ENCODE peak calls at places on chromosomes 7 and 10, in six cellular contexts. O is activated naive CD8-positive, alpha-beta T cell treated with anti-CD3 and anti-CD28 coated beads, Interleukin-2, amount 50 U/mL, for 24 hours; Q is non-pigmented ciliary epithelial cell; V is heart right ventricle; S is activated CD4-positive, alpha-beta T cell treated with anti-CD3 and anti-CD28 coated beads, Interleukin-2, amount 10 ng/mL, durations not matched to agents 7 days and 5 days; F is stimulated activated CD4-positive, alpha-beta T cell treated with anti-CD3 and anti-CD28 coated beads, Interleukin-2, amount 100 ng/mL, for 48 hours. D is an unnamed sample.

GRCh38 chr10:10797467-10797866 is 220.2 kb upstream of the CELF2 start:
- DNase-seq in O (no peak), Q (no peak), V (peak), S (no peak), F (no peak), D (no peak)

GRCh38 chr7:137488038-137488437 is 144.5 kb upstream of the PTN start:
- DNase-seq in O (no peak), Q (no peak), V (no peak), S (no peak), F (no peak), D (no peak)

GRCh38 chr7:22601812-22602568 is 102.0 kb upstream of the STEAP1B start:
- DNase-seq in O (no peak), Q (no peak), V (no peak), S (no peak), F (no peak), D (no peak)

GRCh38 chr10:456486-456885 is 233.0 kb downstream of the DIP2C start:
- DNase-seq in O (no peak), Q (no peak), V (no peak), S (no peak), F (no peak), D (no peak)

GRCh38 chr7:46603296-46603701 is 682.2 kb upstream of the IGFBP3 start:
- DNase-seq in O (no peak), Q (no peak), V (no peak), S (no peak), F (no peak), D (no peak)

GRCh38 chr7:1562126-1562525 is 6.1 kb upstream of the TMEM184A start:
- DNase-seq in O (no peak), Q (no peak), V (no peak), S (no peak), F (no peak), D (no peak)

GRCh38 chr10:28254290-28254985 is 48.4 kb downstream of the MPP7 start:
- DNase-seq in O (no peak), Q (no peak), V (no peak), S (no peak), F (no peak), D (no peak)

GRCh38 chr10:110508806-110509544 is 11.3 kb downstream of the DUSP5 start:
- DNase-seq in O (no peak), Q (no peak), V (peak), S (no peak), F (no peak), D (peak)

GRCh38 chr10:125451319-125451718 is 231.6 kb downstream of the TEX36 start:
- DNase-seq in O (no peak), Q (no peak), V (no peak), S (no peak), F (no peak), D (no peak)

GRCh38 chr10:1097436-1097835 is 41.3 kb downstream of the WDR37 start:
- DNase-seq in O (no peak), Q (no peak), V (no peak), S (no peak), F (no peak), D (no peak)

D was measured in left ventricle myocardium inferior.